ENCODE peak calls at places on chromosomes 7 and 10, in seven cellular contexts. P, I, V, J, Z, W and Y are unnamed samples.

GRCh38 chr10:70560511-70560931 is 42.0 kb downstream of the PRF1 start:
- DNase-seq in P (no peak), Z (no peak), I (no peak), J (no peak), W (peak; percentile 93), V (no peak), Y (no peak)

GRCh38 chr10:22643116-22643515 is 71.3 kb downstream of the PIP4K2A start:
- DNase-seq in I (no peak), P (no peak), J (no peak), W (no peak), Z (no peak), V (no peak), Y (no peak)

GRCh38 chr7:126574838-126575250 is 677.9 kb downstream of the GRM8 start:
- DNase-seq in V (no peak), W (no peak), J (no peak), I (no peak), Z (peak; percentile 32), P (no peak), Y (no peak)

GRCh38 chr7:105794741-105795729 is 81.4 kb downstream of the ATXN7L1 start:
- DNase-seq in J (peak; percentile 63), I (no peak), Z (no peak), W (no peak), P (no peak), V (no peak), Y (no peak)

GRCh38 chr10:2094171-2094570 is 356.8 kb upstream of the ADARB2 start:
- DNase-seq in P (no peak), J (no peak), V (no peak), W (no peak), I (no peak), Z (no peak), Y (no peak)

GRCh38 chr7:33539198-33539597 is 366.1 kb upstream of the BMPER start:
- DNase-seq in V (no peak), W (peak; percentile 58), I (no peak), J (no peak), Z (no peak), P (no peak), Y (no peak)

GRCh38 chr10:436013-436697 is 253.3 kb downstream of the DIP2C start:
- DNase-seq in W (no peak), I (no peak), V (no peak), Z (no peak), P (no peak), J (no peak), Y (no peak)

GRCh38 chr10:31004611-31005193 is 27.0 kb downstream of the ZNF438 start:
- DNase-seq in I (no peak), W (no peak), P (no peak), Z (no peak), J (peak; percentile 32), V (no peak), Y (no peak)

GRCh38 chr7:98199131-98199530 is 12.1 kb upstream of the BHLHA15 start:
- DNase-seq in P (no peak), I (no peak), V (no peak), J (no peak), W (peak; percentile 34), Z (no peak), Y (no peak)

GRCh38 chr7:27248911-27249723 is 6.5 kb downstream of the EVX1 start:
- DNase-seq in P (no peak), I (no peak), J (no peak), V (no peak), W (no peak), Z (no peak), Y (no peak)
- H3K9me3 ChIP-seq in P (no peaks in the 10 kb centered on the region), I (peaks cover 5% of the 10 kb centered on the region), J (peaks cover 23% of the 10 kb centered on the region), V (no peaks in the 10 kb centered on the region), W (no peaks in the 10 kb centered on the region), Z (no peaks in the 10 kb centered on the region), Y (no peaks in the 10 kb centered on the region)

DNA sequence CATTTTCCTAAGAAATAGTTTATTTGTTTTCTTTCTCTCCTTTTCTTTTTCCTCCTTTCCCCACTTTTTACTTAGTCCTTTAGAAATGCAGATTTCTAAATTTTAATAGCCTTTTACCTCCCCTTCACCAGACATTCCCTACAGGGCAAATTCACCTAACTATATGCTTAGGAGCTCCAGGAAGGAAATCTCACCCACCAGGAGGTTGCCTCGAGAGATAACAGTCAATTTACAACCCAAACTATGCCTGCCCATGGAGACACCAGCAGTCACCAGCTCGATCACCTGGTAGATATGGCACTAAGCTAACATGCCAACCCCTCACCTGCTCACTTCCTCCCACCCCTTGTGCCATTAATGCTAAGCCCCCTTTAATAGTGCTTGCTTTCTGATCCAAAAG is 25.2 kb upstream of the CREB3L2 start:
- DNase-seq in Z (no peak), I (no peak), P (no peak), J (no peak), V (no peak), W (no peak), Y (no peak)
- H3K9me3 ChIP-seq in Z (no peaks in the 10 kb centered on the region), I (no peaks in the 10 kb centered on the region), P (no peaks in the 10 kb centered on the region), J (peaks cover 3% of the 10 kb centered on the region), V (no peaks in the 10 kb centered on the region), W (peaks cover 20% of the 10 kb centered on the region), Y (no peaks in the 10 kb centered on the region)

DNA sequence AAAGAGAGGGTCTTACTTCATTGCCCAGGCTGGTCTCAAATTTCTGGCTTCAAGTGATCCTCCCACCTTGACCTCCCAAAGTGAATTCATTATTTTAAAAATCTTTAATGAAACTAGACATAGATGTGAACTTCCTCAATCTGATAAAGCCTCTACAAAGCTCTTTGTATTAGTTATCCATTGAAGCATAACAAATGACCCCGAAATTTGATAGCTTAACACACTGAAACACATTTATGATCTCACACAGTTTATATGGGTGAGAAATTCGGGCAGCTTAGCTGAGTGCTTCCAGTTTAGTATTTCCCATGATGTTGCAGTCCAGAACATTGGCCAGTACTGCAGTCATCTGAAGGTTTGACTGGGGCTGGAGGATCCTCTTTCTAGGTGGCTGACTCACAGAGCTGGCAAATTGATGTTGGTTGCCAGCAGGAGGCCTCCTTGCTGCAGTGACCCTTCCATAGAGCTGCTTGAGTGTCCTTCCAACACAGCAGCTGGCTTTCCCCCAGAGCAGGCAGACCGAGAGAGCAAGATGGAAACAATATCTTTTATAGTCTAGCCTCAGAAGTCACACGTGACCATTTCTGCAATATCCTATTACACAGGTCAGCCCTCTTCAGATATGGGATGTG is 16.6 kb upstream of the WNT8B start:
- DNase-seq in W (no peak), P (no peak), J (no peak), I (peak; percentile 13), V (no peak), Z (no peak), Y (peak; percentile 78)
- H3K9me3 ChIP-seq in W (no peaks in the 10 kb centered on the region), P (no peaks in the 10 kb centered on the region), J (no peaks in the 10 kb centered on the region), I (no peaks in the 10 kb centered on the region), V (no peaks in the 10 kb centered on the region), Z (no peaks in the 10 kb centered on the region), Y (no peaks in the 10 kb centered on the region)

GRCh38 chr10:42490368-42490767 is 148.0 kb downstream of the ZNF33B start:
- DNase-seq in Z (no peak), P (no peak), J (no peak), V (no peak), W (no peak), I (no peak), Y (no peak)
- H3K9me3 ChIP-seq in Z (no peaks in the 10 kb centered on the region), P (no peaks in the 10 kb centered on the region), J (no peaks in the 10 kb centered on the region), V (peaks cover 4% of the 10 kb centered on the region), W (no peaks in the 10 kb centered on the region), I (no peaks in the 10 kb centered on the region), Y (no peaks in the 10 kb centered on the region)

DNA sequence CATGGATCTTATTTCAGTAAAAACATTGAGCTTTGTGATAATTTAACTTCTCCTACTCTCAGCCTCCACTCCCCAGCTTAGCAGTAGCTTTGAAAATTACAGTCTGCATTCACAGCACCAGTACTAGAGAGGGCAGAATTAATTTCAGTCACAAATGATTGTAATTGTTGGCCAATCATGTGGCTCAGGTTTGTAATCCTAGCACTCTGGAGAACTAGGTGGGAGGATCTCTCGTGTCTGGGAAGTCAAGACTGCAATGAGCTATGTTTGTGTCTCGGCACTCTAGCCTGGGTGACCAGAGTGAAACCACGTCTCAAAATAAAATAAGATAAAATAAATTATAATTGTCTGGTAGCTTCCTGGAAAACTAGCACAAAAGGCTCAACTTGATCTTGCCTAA is 620.9 kb downstream of the TNS3 start:
- DNase-seq in V (no peak), W (no peak), I (no peak), P (no peak), J (no peak), Z (no peak), Y (no peak)
- H3K9me3 ChIP-seq in V (no peaks in the 10 kb centered on the region), W (peaks cover 13% of the 10 kb centered on the region), I (peaks cover 6% of the 10 kb centered on the region), P (no peaks in the 10 kb centered on the region), J (no peaks in the 10 kb centered on the region), Z (no peaks in the 10 kb centered on the region), Y (peaks cover 12% of the 10 kb centered on the region)

GRCh38 chr7:23742051-23742450 is 32.0 kb downstream of the STK31 start:
- DNase-seq in Z (no peak), J (no peak), I (no peak), P (no peak), V (no peak), W (no peak), Y (no peak)
- H3K9me3 ChIP-seq in Z (no peaks in the 10 kb centered on the region), J (peaks cover 9% of the 10 kb centered on the region), I (peaks cover 3% of the 10 kb centered on the region), P (peaks cover 4% of the 10 kb centered on the region), V (peaks cover 6% of the 10 kb centered on the region), W (no peaks in the 10 kb centered on the region), Y (peaks cover 6% of the 10 kb centered on the region)

GRCh38 chr10:9670911-9671310 is 1346.8 kb upstream of the CELF2 start:
- DNase-seq in V (no peak), W (no peak), P (no peak), J (no peak), I (no peak), Z (no peak), Y (no peak)
- H3K9me3 ChIP-seq in V (no peaks in the 10 kb centered on the region), W (no peaks in the 10 kb centered on the region), P (no peaks in the 10 kb centered on the region), J (no peaks in the 10 kb centered on the region), I (no peaks in the 10 kb centered on the region), Z (no peaks in the 10 kb centered on the region), Y (no peaks in the 10 kb centered on the region)